ENCODE peak calls at places on chromosomes 6 and 20, in nine cellular contexts. M, X, K, C, S, H, V, U and Y are unnamed samples.

GRCh38 chr6:150560004-150560883 is 39.4 kb upstream of the PLEKHG1 start:
- DNase-seq in C (no peak), M (no peak), S (no peak), K (no peak), U (no peak), V (no peak), X (no peak), H (no peak), Y (no peak)

GRCh38 chr20:62501801-62502495 is 26.2 kb upstream of the GATA5 start:
- DNase-seq in H (no peak), S (no peak), C (no peak), U (no peak), V (no peak), K (peak; percentile 66), X (peak; percentile 89), M (peak; percentile 55), Y (peak; percentile 78)

GRCh38 chr6:28655164-28655563 is 129.5 kb downstream of the GPX5 start:
- DNase-seq in S (no peak), C (no peak), M (no peak), K (no peak), V (no peak), X (no peak), H (no peak), U (no peak), Y (no peak)

GRCh38 chr6:151870375-151870774 is 62.9 kb downstream of the ESR1 start:
- DNase-seq in C (no peak), S (no peak), K (no peak), H (no peak), M (no peak), U (no peak), X (no peak), V (no peak), Y (no peak)

GRCh38 chr6:163405412-163406309 is 8.9 kb upstream of the QKI start:
- DNase-seq in M (no peak), C (no peak), K (peak; percentile 40), X (peak; percentile 67), U (no peak), H (no peak), S (no peak), V (no peak), Y (peak; percentile 46)

GRCh38 chr20:62956387-62957135 is 4.1 kb downstream of the SLC17A9 start:
- DNase-seq in M (no peak), S (no peak), C (no peak), X (no peak), V (no peak), H (no peak), U (no peak), K (no peak), Y (no peak)

GRCh38 chr20:63045401-63045800 is 38.6 kb upstream of the BHLHE23 start:
- DNase-seq in K (no peak), C (no peak), X (no peak), U (no peak), V (no peak), S (no peak), M (no peak), H (no peak), Y (no peak)

GRCh38 chr6:122772724-122773123 is 6.8 kb upstream of the FABP7 start:
- DNase-seq in U (no peak), H (no peak), M (no peak), C (no peak), K (no peak), X (no peak), S (no peak), V (no peak), Y (no peak)

GRCh38 chr20:38805502-38805957 is at the start of gene PPP1R16B:
- DNase-seq in X (peak; percentile 92), U (peak; percentile 81), K (no peak), V (peak; percentile 15), S (peak; percentile 54), C (peak; percentile 84), M (peak; percentile 77), H (no peak), Y (peak; percentile 88)

GRCh38 chr20:21702553-21703467 is 2.7 kb upstream of the PAX1 start:
- DNase-seq in U (peak; percentile 95), K (peak; percentile 17), S (peak; percentile 93), H (no peak), V (no peak), X (no peak), M (peak; percentile 21), C (peak; percentile 27), Y (peak; percentile 63)